ENCODE peak calls at places on chromosomes 3 and 15, in eight cellular contexts. Q is activated T-cell treated with anti-CD3 and anti-CD28 coated beads for 4 hours, D is NCI-H1436, G is GM20000, C is bronchial epithelial cell, J is GM12892, I is retinal pigment epithelial cell, F is GM06990. Y is an unnamed sample.

GRCh38 chr15:59444082-59444835 is 6.3 kb downstream of the FAM81A start:
- DNase-seq in Q (no peak), D (no peak), G (no peak), C (no peak), J (no peak), I (no peak), F (no peak), Y (no peak)

GRCh38 chr3:120306519-120307455 is 21.8 kb upstream of the GPR156 start:
- DNase-seq in Q (no peak), D (no peak), G (no peak), C (no peak), J (no peak), I (no peak), F (no peak), Y (no peak)

GRCh38 chr3:61452536-61452991 is 108.8 kb upstream of the PTPRG start:
- DNase-seq in Q (no peak), D (no peak), G (no peak), C (peak), J (no peak), I (no peak), F (no peak), Y (no peak)

GRCh38 chr3:9276761-9277370 is 27.4 kb upstream of the SRGAP3 start:
- DNase-seq in Q (no peak), D (no peak), G (no peak), C (peak), J (no peak), I (no peak), F (no peak), Y (no peak)

GRCh38 chr3:55893045-55893664 is 406.0 kb upstream of the WNT5A start:
- DNase-seq in Q (no peak), D (no peak), G (no peak), C (peak), J (no peak), I (no peak), F (no peak), Y (no peak)

GRCh38 chr3:74303711-74304110 is 310.7 kb downstream of the CNTN3 start:
- DNase-seq in Q (no peak), D (no peak), G (no peak), C (peak), J (no peak), I (no peak), F (no peak), Y (no peak)

GRCh38 chr3:171614318-171614967 is 154.2 kb upstream of the TNIK start:
- DNase-seq in Q (no peak), D (no peak), G (peak), C (peak), J (no peak), I (peak), F (peak), Y (no peak)

GRCh38 chr15:80778964-80779657 is at the start of gene CEMIP:
- DNase-seq in Q (peak), D (peak), G (peak), C (peak), J (peak), I (no peak), F (peak), Y (peak)

GRCh38 chr3:117547956-117548550 is 838.5 kb downstream of the TUSC7 start:
- DNase-seq in Q (no peak), D (no peak), G (no peak), C (peak), J (no peak), I (peak), F (no peak), Y (no peak)

GRCh38 chr3:14412831-14413380 is 10.5 kb downstream of the SLC6A6 start:
- DNase-seq in Q (no peak), D (no peak), G (no peak), C (no peak), J (no peak), I (no peak), F (no peak), Y (no peak)

GRCh38 chr3:73073091-73073707 is 11.7 kb downstream of the EBLN2 start:
- DNase-seq in Q (no peak), D (no peak), G (no peak), C (no peak), J (no peak), I (no peak), F (no peak), Y (no peak)

GRCh38 chr3:121295453-121295852 is 250.3 kb downstream of the POLQ start:
- DNase-seq in Q (no peak), D (no peak), G (no peak), C (no peak), J (no peak), I (no peak), F (no peak), Y (no peak)

GRCh38 chr15:87874896-87875661 is 381.5 kb downstream of the NTRK3 start:
- DNase-seq in Q (no peak), D (no peak), G (no peak), C (no peak), J (no peak), I (peak), F (no peak), Y (no peak)

GRCh38 chr3:161989012-161989411 is 492.4 kb downstream of the OTOL1 start:
- DNase-seq in Q (no peak), D (no peak), G (no peak), C (no peak), J (no peak), I (no peak), F (no peak), Y (no peak)

GRCh38 chr15:74208901-74209559 is 6.4 kb upstream of the STRA6 start:
- DNase-seq in Q (no peak), D (no peak), G (no peak), C (peak), J (no peak), I (no peak), F (no peak), Y (no peak)

GRCh38 chr3:31157893-31158620 is 263.6 kb upstream of the GADL1 start:
- DNase-seq in Q (no peak), D (no peak), G (no peak), C (peak), J (no peak), I (peak), F (no peak), Y (no peak)

GRCh38 chr3:78517932-78518331 is 1249.9 kb downstream of the ROBO1 start:
- DNase-seq in Q (no peak), D (no peak), G (no peak), C (no peak), J (no peak), I (no peak), F (no peak), Y (no peak)

GRCh38 chr3:133492159-133492860 is 81.2 kb upstream of the CDV3 start:
- DNase-seq in Q (no peak), D (no peak), G (no peak), C (no peak), J (no peak), I (no peak), F (no peak), Y (no peak)

GRCh38 chr3:133208184-133208583 is 170.0 kb downstream of the TMEM108 start:
- DNase-seq in Q (no peak), D (no peak), G (no peak), C (peak), J (no peak), I (no peak), F (no peak), Y (no peak)

GRCh38 chr3:51799879-51800757 is 21.1 kb upstream of the IQCF6 start:
- DNase-seq in Q (peak), D (no peak), G (peak), C (peak), J (no peak), I (peak), F (no peak), Y (peak)

GRCh38 chr15:101723161-101723873 is 956 bp downstream of the TARS3 start:
- DNase-seq in Q (no peak), D (no peak), G (peak), C (peak), J (no peak), I (no peak), F (peak), Y (no peak)

GRCh38 chr15:78002996-78003395 is 74.5 kb downstream of the TBC1D2B start:
- DNase-seq in Q (no peak), D (no peak), G (no peak), C (no peak), J (no peak), I (no peak), F (no peak), Y (no peak)

GRCh38 chr3:6142707-6143106 is 718.2 kb upstream of the GRM7 start:
- DNase-seq in Q (no peak), D (no peak), G (no peak), C (no peak), J (no peak), I (no peak), F (no peak), Y (no peak)

GRCh38 chr15:69758291-69758771 is 305.7 kb downstream of the RPLP1 start:
- DNase-seq in Q (no peak), D (no peak), G (no peak), C (no peak), J (no peak), I (peak), F (no peak), Y (no peak)

GRCh38 chr3:141804778-141805639 is 41.8 kb downstream of the GRK7 start:
- DNase-seq in Q (no peak), D (no peak), G (no peak), C (no peak), J (no peak), I (no peak), F (no peak), Y (no peak)

GRCh38 chr15:82677720-82678323 is 30.7 kb upstream of the CPEB1 start:
- DNase-seq in Q (no peak), D (no peak), G (no peak), C (no peak), J (no peak), I (no peak), F (no peak), Y (no peak)

GRCh38 chr3:127002195-127003174 is 19.6 kb downstream of the PLXNA1 start:
- DNase-seq in Q (no peak), D (no peak), G (peak), C (peak), J (no peak), I (peak), F (no peak), Y (no peak)

GRCh38 chr3:29091599-29092189 is 189.2 kb upstream of the RBMS3 start:
- DNase-seq in Q (no peak), D (no peak), G (no peak), C (no peak), J (no peak), I (no peak), F (no peak), Y (no peak)